ENCODE peak calls at places on chromosomes 2 and 18, in four cellular contexts. Q, O, N and R are unnamed samples.

GRCh38 chr2:84495539-84496146 is 20.7 kb upstream of the DNAH6 start:
- DNase-seq in O (peak; percentile 64), N (peak; percentile 18), Q (no peak), R (no peak)

GRCh38 chr18:3508576-3509559 is 58.9 kb downstream of the TGIF1 start:
- DNase-seq in O (no peak), N (no peak), Q (no peak), R (peak; percentile 23)

GRCh38 chr18:50700245-50701165 is 119.3 kb downstream of the MRO start:
- DNase-seq in N (no peak), Q (no peak), O (no peak), R (no peak)

GRCh38 chr2:23445450-23445868 is 60.5 kb downstream of the KLHL29 start:
- DNase-seq in Q (no peak), O (no peak), N (no peak), R (no peak)

GRCh38 chr18:55228191-55228590 is 268.9 kb upstream of the CCDC68 start:
- DNase-seq in Q (no peak), O (no peak), N (no peak), R (no peak)

GRCh38 chr2:317501-318424 is 29.9 kb upstream of the ALKAL2 start:
- DNase-seq in Q (no peak), N (no peak), O (no peak), R (no peak)

GRCh38 chr2:19982268-19982667 is 7.6 kb downstream of the WDR35 start:
- DNase-seq in Q (no peak), N (no peak), O (peak; percentile 12), R (no peak)

GRCh38 chr18:44715841-44716240 is 35.2 kb downstream of the SETBP1 start:
- DNase-seq in N (no peak), O (no peak), Q (no peak), R (no peak)

GRCh38 chr2:239732666-239733010 is 292.5 kb downstream of the NDUFA10 start:
- DNase-seq in Q (no peak), N (no peak), O (no peak), R (no peak)

GRCh38 chr2:95709831-95710230 is 118.0 kb downstream of the TRIM43 start:
- DNase-seq in N (no peak), O (no peak), Q (no peak), R (no peak)

GRCh38 chr18:52572036-52572750 is 232.2 kb downstream of the DCC start:
- DNase-seq in Q (no peak), O (no peak), N (no peak), R (no peak)

GRCh38 chr2:194443926-194444325 is 1213.1 kb upstream of the SLC39A10 start:
- DNase-seq in Q (no peak), O (no peak), N (no peak), R (no peak)

GRCh38 chr2:23400703-23401102 is 15.7 kb downstream of the KLHL29 start:
- DNase-seq in N (no peak), O (no peak), Q (no peak), R (no peak)

GRCh38 chr2:119756837-119757236 is 2.9 kb upstream of the PTPN4 start:
- DNase-seq in O (peak; percentile 57), N (no peak), Q (no peak), R (no peak)
- TF ChIP-seq CREM in O (no peak), N (no peak), Q (no peak), R (no peak)

GRCh38 chr18:12423393-12423792 is 15.7 kb downstream of the PRELID3A start:
- DNase-seq in Q (no peak), N (no peak), O (no peak), R (no peak)

GRCh38 chr18:12423820-12424219 is 16.1 kb downstream of the PRELID3A start:
- DNase-seq in N (no peak), O (no peak), Q (no peak), R (no peak)

GRCh38 chr18:12422936-12423335 is 15.2 kb downstream of the PRELID3A start:
- DNase-seq in O (peak; percentile 35), N (no peak), Q (no peak), R (peak; percentile 36)

GRCh38 chr18:12421732-12422131 is 14.0 kb downstream of the PRELID3A start:
- DNase-seq in Q (no peak), O (no peak), N (no peak), R (no peak)

DNA sequence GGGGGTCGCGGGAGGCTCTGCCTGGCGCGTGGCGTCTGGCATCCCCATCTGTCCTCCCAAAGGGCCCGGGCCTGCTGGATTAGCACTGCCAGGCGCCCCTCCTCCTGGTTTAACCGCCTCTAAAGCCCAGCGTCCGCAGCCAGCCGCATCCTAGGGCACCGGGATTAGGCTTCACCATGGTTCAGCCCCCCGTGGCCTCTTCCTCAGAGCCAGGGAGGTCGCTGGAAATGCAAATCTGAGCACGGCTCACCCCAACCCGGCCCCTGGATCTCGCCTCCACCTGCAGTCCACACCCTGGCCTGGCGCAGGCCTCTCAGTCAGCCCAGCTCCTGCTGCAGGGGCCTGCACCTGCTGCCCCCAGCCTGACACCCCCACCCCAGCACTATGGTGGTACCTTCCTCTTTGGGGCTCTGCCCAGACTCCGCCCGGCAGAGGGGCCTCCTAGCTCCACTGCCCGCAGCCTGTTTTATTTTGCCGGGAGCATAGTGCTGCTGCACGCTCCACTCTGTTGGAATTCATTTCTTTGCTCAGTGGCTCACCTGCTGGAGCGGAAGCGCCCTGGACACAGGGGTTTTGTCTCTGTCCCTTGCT is 13.2 kb downstream of the PRELID3A start:
- DNase-seq in Q (no peak), N (no peak), O (peak; percentile 66), R (peak; percentile 76)
- TF ChIP-seq CREM in Q (no peak), N (no peak), O (no peak), R (no peak)

DNA sequence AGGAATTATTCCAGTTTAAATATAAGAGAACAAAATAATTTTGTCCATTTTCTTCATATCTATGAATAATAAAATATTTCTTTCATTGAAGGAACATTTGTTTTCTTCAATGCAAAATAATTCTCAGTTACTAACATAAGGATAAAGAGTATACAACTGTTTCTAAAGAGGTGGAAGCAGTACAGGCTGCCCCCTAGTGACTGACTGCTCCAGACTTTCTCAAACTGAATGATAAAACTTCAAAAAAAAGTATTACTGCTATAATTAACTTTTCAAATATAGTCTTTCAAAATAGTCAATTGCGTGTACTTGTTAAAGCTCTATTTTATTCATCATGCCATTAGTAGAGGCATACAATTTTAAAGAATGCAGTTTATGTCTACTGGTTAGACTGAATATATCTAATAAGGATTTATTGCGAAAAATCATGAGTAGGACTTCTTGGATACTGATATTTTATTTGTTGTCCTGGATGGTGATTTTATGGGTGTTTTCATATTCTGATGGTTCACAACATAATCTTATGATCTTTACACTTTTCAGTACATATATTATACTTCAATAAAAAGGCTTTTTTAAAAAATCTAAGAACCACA is 100.1 kb downstream of the WDPCP start:
- DNase-seq in N (peak; percentile 9), Q (no peak), O (peak; percentile 21), R (no peak)
- TF ChIP-seq CREM in N (no peak), Q (no peak), O (no peak), R (no peak)

GRCh38 chr2:45368792-45369191 is 242.3 kb downstream of the SRBD1 start:
- DNase-seq in N (no peak), Q (no peak), O (no peak), R (no peak)

GRCh38 chr2:45373534-45373933 is 237.5 kb downstream of the SRBD1 start:
- DNase-seq in O (peak; percentile 93), N (no peak), Q (no peak), R (no peak)

GRCh38 chr2:45370367-45370766 is 240.7 kb downstream of the SRBD1 start:
- DNase-seq in Q (no peak), N (no peak), O (no peak), R (no peak)
- TF ChIP-seq CREM in Q (no peak), N (no peak), O (no peak), R (no peak)

DNA sequence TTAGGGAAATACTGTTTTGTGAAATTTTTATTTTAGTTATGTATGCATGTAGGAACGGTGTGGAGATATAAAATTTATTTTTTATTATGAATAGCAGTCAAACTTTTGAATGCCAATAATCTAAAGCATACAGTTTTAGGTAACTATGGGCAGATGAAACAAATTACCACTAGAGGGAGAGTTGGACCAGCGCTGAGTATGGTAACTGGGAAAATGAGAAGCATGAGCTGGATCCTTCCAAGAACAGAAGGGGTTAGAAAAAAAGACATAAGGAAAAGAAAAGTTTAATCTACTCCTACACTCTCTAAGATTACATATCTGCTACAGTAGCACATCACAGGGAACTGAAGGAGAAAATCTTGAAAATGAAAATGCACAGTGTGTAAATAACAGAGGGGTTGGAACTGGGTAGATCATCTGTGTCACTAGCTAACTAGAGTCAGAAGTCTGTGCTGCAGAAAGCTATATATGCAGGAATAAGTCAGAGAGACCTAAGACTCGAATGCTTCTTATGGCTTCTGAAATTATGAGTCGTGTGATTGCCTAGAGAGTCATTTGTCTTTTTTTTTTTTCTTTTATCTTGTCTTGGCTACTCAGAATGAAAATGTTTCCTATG is 15.6 kb downstream of the REG3G start:
- DNase-seq in O (peak; percentile 15), N (peak; percentile 12), Q (no peak), R (no peak)
- TF ChIP-seq CREM in O (no peak), N (no peak), Q (no peak), R (no peak)

DNA sequence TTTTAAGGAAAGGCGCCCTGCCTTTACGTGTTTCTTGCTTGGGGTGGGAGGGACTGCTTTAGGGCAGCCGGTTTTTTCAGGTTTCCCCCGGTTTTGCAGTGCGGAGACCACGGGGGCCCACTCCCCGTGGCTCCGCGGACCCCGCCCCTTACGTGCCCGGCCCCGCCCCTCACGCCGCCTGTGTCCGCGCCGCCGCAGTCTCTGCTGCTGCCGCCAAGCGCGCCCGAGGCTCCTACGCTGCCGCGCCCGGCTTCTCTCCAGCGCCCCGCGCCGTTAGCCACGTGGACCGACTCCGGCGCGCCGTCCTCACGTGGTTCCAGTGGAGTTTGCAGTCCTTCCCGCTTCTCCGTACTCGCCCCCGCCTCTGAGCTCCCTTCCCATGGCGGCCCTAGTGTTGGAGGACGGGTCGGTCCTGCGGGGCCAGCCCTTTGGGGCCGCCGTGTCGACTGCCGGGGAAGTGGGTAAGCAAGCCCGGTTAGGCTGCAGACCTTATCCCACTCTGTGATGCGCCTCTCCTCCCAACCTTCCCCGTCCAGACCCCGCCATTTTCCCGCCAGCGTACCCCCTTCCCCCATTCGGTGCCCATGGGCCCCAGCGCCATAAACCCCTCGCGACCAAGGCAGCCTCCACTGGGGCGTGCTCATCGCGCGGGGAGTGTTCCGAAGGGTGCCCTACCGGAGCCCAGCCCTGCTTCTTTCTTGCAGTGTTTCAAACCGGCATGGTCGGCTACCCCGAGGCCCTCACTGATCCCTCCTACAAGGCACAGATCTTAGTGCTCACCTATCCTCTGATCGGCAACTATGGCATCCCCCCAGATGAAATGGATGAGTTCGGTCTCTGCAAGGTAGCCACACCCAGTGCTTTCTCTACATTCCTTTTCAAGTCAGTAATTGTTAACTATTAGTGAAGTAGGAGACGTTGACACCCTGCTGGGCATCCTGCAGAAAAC is at the start of gene CAD:
- DNase-seq in O (peak; percentile 54), N (peak; percentile 89), Q (no peak), R (peak; percentile 90)
- TF ChIP-seq CREM in O (no peak), N (peak; percentile 86), Q (peak; percentile 42), R (peak; percentile 85)